ENCODE peak calls at places on chromosomes 12 and 14, in six cellular contexts. Z is T-helper 17 cell; F is activated naive CD8-positive, alpha-beta T cell treated with anti-CD3 and anti-CD28 coated beads, Interleukin-2, amount 50 U/mL, for 24 hours; I is PC-3; H is right lobe of liver; R is activated naive CD4-positive, alpha-beta T cell treated with anti-CD3 and anti-CD28 coated beads, Interleukin-2, amount 50 U/mL, for 72 hours. X is an unnamed sample.

GRCh38 chr14:39184628-39185255 is 9.7 kb downstream of the PNN start:
- ATAC-seq in R (no peak), F (no peak), Z (no peak), I (no peak), H (no peak), X (no peak)

GRCh38 chr12:52323001-52323400 is 1.8 kb upstream of the KRT83 start:
- ATAC-seq in R (no peak), F (no peak), H (no peak), I (no peak), Z (no peak), X (no peak)

GRCh38 chr14:59483360-59483759 is 848 bp downstream of the L3HYPDH start:
- ATAC-seq in I (peak), H (peak), Z (no peak), F (no peak), R (no peak), X (no peak)

GRCh38 chr14:53964249-53964648 is 7.6 kb upstream of the BMP4 start:
- ATAC-seq in H (no peak), F (no peak), I (peak), R (no peak), Z (no peak), X (no peak)

GRCh38 chr12:113104953-113105510 is 30.5 kb downstream of the RASAL1 start:
- ATAC-seq in R (no peak), Z (no peak), F (no peak), H (no peak), I (no peak), X (no peak)

GRCh38 chr12:34208331-34209258 is 186.3 kb downstream of the ALG10 start:
- ATAC-seq in I (no peak), H (no peak), F (no peak), R (no peak), Z (no peak), X (no peak)

GRCh38 chr12:102059343-102059742 is 2.4 kb downstream of the WASHC3 start:
- ATAC-seq in Z (peak), R (peak), I (no peak), F (peak), H (no peak), X (no peak)

GRCh38 chr12:120343692-120344091 is 16.1 kb upstream of the PLA2G1B start:
- ATAC-seq in Z (no peak), F (no peak), I (no peak), R (no peak), H (no peak), X (no peak)

GRCh38 chr12:43856932-43857331 is 21.1 kb downstream of the TMEM117 start:
- ATAC-seq in F (no peak), I (no peak), Z (no peak), H (no peak), R (no peak), X (no peak)

GRCh38 chr14:61121293-61121897 is 140.3 kb downstream of the SLC38A6 start:
- ATAC-seq in Z (no peak), H (no peak), F (no peak), I (no peak), R (no peak), X (no peak)

GRCh38 chr12:131350943-131351318 is 360.0 kb upstream of the SFSWAP start:
- ATAC-seq in I (no peak), Z (no peak), H (no peak), F (no peak), R (no peak), X (no peak)

GRCh38 chr14:21257395-21258193 is 11.6 kb downstream of the HNRNPC start:
- ATAC-seq in I (no peak), Z (peak), R (peak), H (peak), F (no peak), X (no peak)

GRCh38 chr14:65850429-65851145 is 438.1 kb downstream of the FUT8 start:
- ATAC-seq in R (peak), I (peak), F (peak), H (peak), Z (peak), X (no peak)

GRCh38 chr14:64569108-64570045 is 19.6 kb downstream of the PPP1R36 start:
- ATAC-seq in R (no peak), H (no peak), F (no peak), Z (no peak), I (peak), X (peak)

GRCh38 chr12:89183985-89184435 is 168.3 kb downstream of the DUSP6 start:
- ATAC-seq in Z (no peak), F (no peak), H (peak), I (no peak), R (no peak), X (peak)

GRCh38 chr12:16076970-16077527 is 165.9 kb downstream of the DERA start:
- ATAC-seq in Z (no peak), H (peak), I (no peak), R (no peak), F (no peak), X (no peak)

GRCh38 chr12:123532808-123533649 is 490 bp downstream of the RILPL1 start:
- ATAC-seq in F (no peak), H (peak), Z (peak), I (peak), R (no peak), X (peak)

GRCh38 chr14:101065246-101065645 is 161.7 kb upstream of the RTL1 start:
- ATAC-seq in F (no peak), R (no peak), Z (no peak), H (no peak), I (no peak), X (no peak)

GRCh38 chr14:55546212-55546874 is 33.7 kb upstream of the KTN1 start:
- ATAC-seq in F (no peak), H (no peak), R (no peak), Z (no peak), I (no peak), X (no peak)

GRCh38 chr14:24576178-24576577 is at the start of gene CTSG:
- ATAC-seq in F (no peak), Z (no peak), I (no peak), H (no peak), R (no peak), X (no peak)

GRCh38 chr12:98370976-98371375 is 144.4 kb upstream of the TMPO start:
- ATAC-seq in H (no peak), F (no peak), R (peak), Z (no peak), I (no peak), X (no peak)

GRCh38 chr12:115599251-115599811 is 678.2 kb downstream of the MED13L start:
- ATAC-seq in F (no peak), H (no peak), Z (no peak), R (no peak), I (no peak), X (no peak)

GRCh38 chr14:99189201-99189801 is 82.7 kb downstream of the BCL11B start:
- ATAC-seq in R (peak), Z (peak), H (no peak), I (no peak), F (peak), X (no peak)

GRCh38 chr12:57181561-57182155 is 34.2 kb upstream of the LRP1-AS start:
- ATAC-seq in R (no peak), H (no peak), I (no peak), Z (no peak), F (no peak), X (no peak)

GRCh38 chr12:132477703-132478432 is 12.1 kb upstream of the FBRSL1 start:
- ATAC-seq in Z (no peak), I (no peak), H (no peak), R (peak), F (peak), X (no peak)

GRCh38 chr12:112855375-112855774 is 51.4 kb upstream of the OAS1 start:
- ATAC-seq in H (no peak), I (peak), F (no peak), Z (no peak), R (no peak), X (no peak)

GRCh38 chr14:35337557-35338255 is 45.5 kb downstream of the PSMA6 start:
- ATAC-seq in F (no peak), H (peak), Z (no peak), R (no peak), I (no peak), X (no peak)

GRCh38 chr14:61335876-61336275 is 14.5 kb downstream of the PRKCH start:
- ATAC-seq in H (no peak), R (peak), Z (peak), I (no peak), F (peak), X (no peak)

GRCh38 chr12:124484526-124484953 is 82.9 kb downstream of the NCOR2 start:
- ATAC-seq in R (peak), Z (peak), F (peak), H (no peak), I (no peak), X (no peak)

GRCh38 chr14:33118653-33119052 is 180.0 kb downstream of the NPAS3 start:
- ATAC-seq in Z (no peak), I (no peak), R (no peak), F (no peak), H (no peak), X (no peak)

X was measured in gastroesophageal sphincter.